ENCODE peak calls at places on chromosomes 11 and 22, in eight cellular contexts. N, V, F, L, C, Y, R and Z are unnamed samples.

GRCh38 chr11:43784866-43785265 is 95.8 kb upstream of the ALKBH3 start:
- DNase-seq in N (no peak), V (no peak), F (no peak), L (no peak), C (no peak), Y (no peak), R (no peak), Z (no peak)

GRCh38 chr11:271316-271715 is 6.9 kb upstream of the NLRP6 start:
- DNase-seq in N (no peak), V (no peak), F (no peak), L (no peak), C (no peak), Y (no peak), R (no peak), Z (no peak)

GRCh38 chr11:102946237-102946636 is 9.3 kb downstream of the MMP13 start:
- DNase-seq in N (no peak), V (no peak), F (no peak), L (no peak), C (no peak), Y (no peak), R (no peak), Z (no peak)

GRCh38 chr11:85758480-85759039 is 52.4 kb downstream of the SYTL2 start:
- DNase-seq in N (no peak), V (no peak), F (no peak), L (no peak), C (no peak), Y (no peak), R (no peak), Z (no peak)

GRCh38 chr22:50569896-50570535 is 7.3 kb upstream of the SYCE3 start:
- DNase-seq in N (no peak), V (no peak), F (no peak), L (no peak), C (no peak), Y (no peak), R (no peak), Z (no peak)

GRCh38 chr11:17986007-17986710 is 26.7 kb downstream of the SERGEF start:
- DNase-seq in N (no peak), V (no peak), F (no peak), L (peak), C (no peak), Y (no peak), R (no peak), Z (no peak)

GRCh38 chr11:5666396-5666780 is 18.5 kb downstream of the TRIM5 start:
- DNase-seq in N (no peak), V (no peak), F (no peak), L (no peak), C (no peak), Y (no peak), R (no peak), Z (no peak)

GRCh38 chr22:45526768-45527360 is 24.2 kb downstream of the FBLN1 start:
- DNase-seq in N (no peak), V (no peak), F (no peak), L (no peak), C (no peak), Y (no peak), R (no peak), Z (no peak)

GRCh38 chr11:91927448-91927847 is 297.2 kb upstream of the FAT3 start:
- DNase-seq in N (no peak), V (no peak), F (no peak), L (no peak), C (no peak), Y (no peak), R (no peak), Z (no peak)

GRCh38 chr11:47443028-47443700 is 5.8 kb downstream of the RAPSN start:
- DNase-seq in N (peak), V (no peak), F (peak), L (no peak), C (no peak), Y (peak), R (no peak), Z (peak)

GRCh38 chr11:83011333-83012167 is 60.1 kb downstream of the RAB30 start:
- DNase-seq in N (no peak), V (no peak), F (no peak), L (no peak), C (no peak), Y (no peak), R (no peak), Z (no peak)

GRCh38 chr11:33410086-33410765 is 153.0 kb downstream of the HIPK3 start:
- DNase-seq in N (no peak), V (no peak), F (peak), L (no peak), C (no peak), Y (no peak), R (no peak), Z (no peak)

GRCh38 chr11:565921-566509 is 5.2 kb downstream of the RASSF7 start:
- DNase-seq in N (no peak), V (no peak), F (peak), L (no peak), C (no peak), Y (no peak), R (peak), Z (no peak)

GRCh38 chr11:1514349-1515061 is 27.9 kb upstream of the MOB2 start:
- DNase-seq in N (peak), V (no peak), F (no peak), L (no peak), C (no peak), Y (no peak), R (no peak), Z (no peak)

GRCh38 chr22:19448076-19448607 is 631 bp upstream of the C22orf39 start:
- DNase-seq in N (peak), V (no peak), F (peak), L (no peak), C (no peak), Y (peak), R (peak), Z (peak)

GRCh38 chr11:59510917-59511589 is at the start of gene OR4D9:
- DNase-seq in N (no peak), V (no peak), F (no peak), L (no peak), C (no peak), Y (no peak), R (no peak), Z (peak)

GRCh38 chr11:126538071-126538470 is 182.6 kb downstream of the ST3GAL4 start:
- DNase-seq in N (no peak), V (no peak), F (no peak), L (no peak), C (no peak), Y (no peak), R (no peak), Z (no peak)

GRCh38 chr11:1803246-1803645 is 31.5 kb upstream of the SYT8 start:
- DNase-seq in N (no peak), V (no peak), F (no peak), L (no peak), C (no peak), Y (no peak), R (no peak), Z (no peak)

GRCh38 chr22:35830305-35830704 is 112.6 kb downstream of the APOL5 start:
- DNase-seq in N (no peak), V (no peak), F (no peak), L (no peak), C (no peak), Y (no peak), R (no peak), Z (no peak)

GRCh38 chr11:47886096-47886495 is 37.9 kb upstream of the NUP160 start:
- DNase-seq in N (no peak), V (no peak), F (no peak), L (no peak), C (no peak), Y (no peak), R (no peak), Z (no peak)

GRCh38 chr11:64173616-64174355 is 7.9 kb upstream of the MACROD1 start:
- DNase-seq in N (no peak), V (no peak), F (no peak), L (no peak), C (no peak), Y (no peak), R (no peak), Z (no peak)

GRCh38 chr22:17562906-17563870 is at the start of gene SLC25A18:
- DNase-seq in N (no peak), V (no peak), F (peak), L (no peak), C (no peak), Y (peak), R (peak), Z (peak)

GRCh38 chr22:43152355-43153071 is 1.2 kb downstream of the TSPO start:
- DNase-seq in N (peak), V (no peak), F (no peak), L (no peak), C (no peak), Y (no peak), R (no peak), Z (peak)

GRCh38 chr11:76597533-76598425 is 72.8 kb downstream of the LRRC32 start:
- DNase-seq in N (peak), V (no peak), F (no peak), L (no peak), C (no peak), Y (no peak), R (no peak), Z (no peak)

GRCh38 chr11:129324533-129325175 is 51.0 kb upstream of the BARX2 start:
- DNase-seq in N (no peak), V (no peak), F (no peak), L (no peak), C (peak), Y (no peak), R (peak), Z (peak)

GRCh38 chr11:129102756-129103155 is 89.4 kb downstream of the ARHGAP32 start:
- DNase-seq in N (no peak), V (no peak), F (no peak), L (no peak), C (no peak), Y (no peak), R (no peak), Z (no peak)

GRCh38 chr11:46632502-46632901 is 15.1 kb downstream of the ATG13 start:
- DNase-seq in N (no peak), V (no peak), F (no peak), L (no peak), C (no peak), Y (no peak), R (no peak), Z (no peak)

GRCh38 chr11:68872216-68873003 is 30.7 kb upstream of the CPT1A start:
- DNase-seq in N (no peak), V (no peak), F (no peak), L (no peak), C (no peak), Y (no peak), R (no peak), Z (no peak)

GRCh38 chr11:20102393-20102792 is 57.9 kb downstream of the DBX1 start:
- DNase-seq in N (no peak), V (no peak), F (no peak), L (no peak), C (no peak), Y (no peak), R (no peak), Z (no peak)

GRCh38 chr22:23899042-23899745 is 5.0 kb downstream of the MIF start:
- DNase-seq in N (no peak), V (no peak), F (no peak), L (no peak), C (no peak), Y (no peak), R (no peak), Z (no peak)

GRCh38 chr22:25359601-25360261 is 140.3 kb downstream of the CRYBB2 start:
- DNase-seq in N (no peak), V (no peak), F (no peak), L (no peak), C (no peak), Y (no peak), R (no peak), Z (no peak)

GRCh38 chr22:43199541-43199940 is 12.6 kb upstream of the TTLL12 start:
- DNase-seq in N (no peak), V (no peak), F (no peak), L (no peak), C (no peak), Y (no peak), R (no peak), Z (no peak)

GRCh38 chr22:21984793-21985192 is 2.2 kb upstream of the TOP3B start:
- DNase-seq in N (no peak), V (no peak), F (peak), L (peak), C (no peak), Y (peak), R (no peak), Z (no peak)

GRCh38 chr22:30649430-30650007 is 13.9 kb downstream of the SLC35E4 start:
- DNase-seq in N (no peak), V (no peak), F (no peak), L (peak), C (no peak), Y (peak), R (no peak), Z (peak)

GRCh38 chr22:19105456-19105855 is 16.8 kb downstream of the DGCR2 start:
- DNase-seq in N (no peak), V (no peak), F (no peak), L (no peak), C (no peak), Y (no peak), R (no peak), Z (no peak)

GRCh38 chr22:36816635-36817428 is at the start of gene PVALB:
- DNase-seq in N (peak), V (no peak), F (peak), L (no peak), C (no peak), Y (peak), R (no peak), Z (no peak)

DNA sequence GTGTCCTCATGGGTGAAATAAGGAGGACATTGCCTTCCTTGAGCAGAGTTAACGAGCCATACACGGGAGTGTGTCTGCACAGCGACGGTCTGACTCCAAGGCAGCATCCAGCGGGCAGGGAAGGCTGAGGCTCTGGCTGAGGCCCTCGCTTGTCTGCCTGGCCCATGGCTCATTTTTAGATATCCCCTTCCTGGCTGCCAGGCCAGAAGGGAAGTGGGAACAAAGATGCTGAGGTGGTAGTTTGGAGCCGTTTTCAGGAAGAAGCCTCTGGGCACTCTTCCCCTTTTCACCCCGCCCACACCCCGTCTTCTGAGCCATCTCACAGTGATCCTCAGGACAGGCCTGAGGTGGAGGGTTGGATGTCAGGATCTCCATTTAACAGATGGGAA is 3.0 kb upstream of the SLCO2B1 start:
- DNase-seq in N (no peak), V (no peak), F (no peak), L (no peak), C (no peak), Y (no peak), R (no peak), Z (peak)
- TF ChIP-seq POLR2AphosphoS5 in N (no peak), V (no peak), F (no peak), L (no peak), C (no peak), Y (no peak), R (no peak), Z (no peak)

DNA sequence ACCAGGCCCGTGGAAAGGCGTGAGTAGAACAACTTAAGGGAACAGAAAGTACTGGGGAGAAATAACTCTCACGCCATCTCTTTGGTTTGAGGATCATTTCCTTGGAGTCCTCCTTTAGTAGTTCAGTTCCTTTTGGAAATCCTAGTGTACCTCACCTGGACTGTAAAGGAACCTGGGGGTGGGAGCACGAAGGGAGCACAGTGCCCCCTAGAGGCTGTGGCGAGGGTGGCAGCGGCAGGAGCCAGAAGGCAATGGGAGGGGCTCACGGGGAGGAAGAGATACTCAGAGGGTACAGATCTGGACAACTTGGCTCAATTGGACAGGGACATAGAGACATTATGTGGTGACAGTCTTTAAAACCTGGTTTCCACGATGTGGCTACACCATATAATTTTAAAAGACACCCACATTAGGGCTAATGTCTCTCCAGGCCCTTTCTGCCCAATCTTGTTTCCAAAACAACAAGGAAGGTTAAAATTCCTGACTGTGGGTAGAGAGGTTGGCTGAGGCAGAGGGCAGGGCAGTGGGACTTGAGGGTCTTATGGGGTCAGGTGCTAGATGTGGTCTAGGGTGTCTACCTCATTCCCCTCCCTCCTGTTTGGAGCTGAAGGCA is 87.0 kb downstream of the CSNK2A3 start:
- DNase-seq in N (peak), V (no peak), F (peak), L (peak), C (peak), Y (peak), R (no peak), Z (peak)
- TF ChIP-seq REST in N (no peak), V (no peak), F (no peak), L (no peak), C (no peak), Y (no peak), R (no peak), Z (no peak)

DNA sequence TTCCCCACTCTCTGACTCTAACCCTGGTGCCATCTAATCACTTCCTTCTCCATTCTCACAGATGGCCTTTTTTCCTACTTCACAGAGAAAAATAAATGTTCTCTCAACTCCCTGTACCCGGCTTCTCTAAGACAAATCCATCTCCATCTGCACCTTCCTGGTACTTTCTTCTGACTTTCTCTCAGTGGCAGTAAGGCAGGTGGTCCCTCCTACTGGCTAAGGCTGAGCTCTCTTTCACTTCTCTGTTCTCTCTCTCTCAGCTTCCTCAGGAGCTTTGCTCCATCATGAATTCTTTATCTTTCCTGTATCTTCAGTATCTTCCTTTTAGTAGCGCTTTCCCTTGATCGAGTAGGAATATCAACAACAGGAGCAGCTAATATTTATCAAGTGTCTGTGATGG is 421.6 kb downstream of the TMEM135 start:
- DNase-seq in N (no peak), V (no peak), F (no peak), L (no peak), C (no peak), Y (no peak), R (no peak), Z (no peak)
- TF ChIP-seq POLR2AphosphoS5 in N (no peak), V (no peak), F (no peak), L (no peak), C (no peak), Y (no peak), R (no peak), Z (no peak)

DNA sequence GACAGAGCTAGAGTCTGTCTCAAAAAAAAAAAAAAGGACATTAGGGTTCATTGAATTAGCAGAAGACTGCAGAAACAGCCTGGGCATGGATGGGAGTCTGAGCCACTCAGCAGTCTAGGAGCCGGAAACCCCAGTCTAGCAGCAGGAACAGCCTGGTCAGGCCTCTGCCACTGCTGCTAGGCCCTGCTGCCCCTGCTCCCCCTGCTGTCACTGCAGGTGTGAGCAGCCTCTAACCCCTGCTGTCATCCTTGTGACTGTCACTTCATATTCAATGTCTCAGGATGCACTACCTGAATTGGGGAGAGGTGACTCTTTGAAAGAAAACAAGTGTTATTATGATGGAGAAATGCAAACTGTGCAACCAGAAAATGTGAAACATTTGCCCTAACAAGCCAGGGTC is 7.0 kb upstream of the DDX17 start:
- DNase-seq in N (peak), V (no peak), F (peak), L (no peak), C (no peak), Y (peak), R (peak), Z (peak)
- TF ChIP-seq REST in N (no peak), V (no peak), F (no peak), L (no peak), C (no peak), Y (no peak), R (no peak), Z (no peak)

GRCh38 chr11:120894207-120894989 is 129.5 kb upstream of the TBCEL start:
- DNase-seq in N (peak), V (no peak), F (no peak), L (no peak), C (no peak), Y (no peak), R (no peak), Z (no peak)
- TF ChIP-seq POLR2AphosphoS5 in N (no peak), V (no peak), F (no peak), L (no peak), C (no peak), Y (no peak), R (no peak), Z (no peak)

GRCh38 chr11:38788591-38788990 is 2190.6 kb upstream of the RAG2 start:
- DNase-seq in N (no peak), V (no peak), F (no peak), L (no peak), C (no peak), Y (no peak), R (no peak), Z (no peak)

GRCh38 chr11:38795027-38795426 is 2197.0 kb upstream of the RAG2 start:
- DNase-seq in N (no peak), V (no peak), F (no peak), L (no peak), C (no peak), Y (no peak), R (no peak), Z (no peak)

DNA sequence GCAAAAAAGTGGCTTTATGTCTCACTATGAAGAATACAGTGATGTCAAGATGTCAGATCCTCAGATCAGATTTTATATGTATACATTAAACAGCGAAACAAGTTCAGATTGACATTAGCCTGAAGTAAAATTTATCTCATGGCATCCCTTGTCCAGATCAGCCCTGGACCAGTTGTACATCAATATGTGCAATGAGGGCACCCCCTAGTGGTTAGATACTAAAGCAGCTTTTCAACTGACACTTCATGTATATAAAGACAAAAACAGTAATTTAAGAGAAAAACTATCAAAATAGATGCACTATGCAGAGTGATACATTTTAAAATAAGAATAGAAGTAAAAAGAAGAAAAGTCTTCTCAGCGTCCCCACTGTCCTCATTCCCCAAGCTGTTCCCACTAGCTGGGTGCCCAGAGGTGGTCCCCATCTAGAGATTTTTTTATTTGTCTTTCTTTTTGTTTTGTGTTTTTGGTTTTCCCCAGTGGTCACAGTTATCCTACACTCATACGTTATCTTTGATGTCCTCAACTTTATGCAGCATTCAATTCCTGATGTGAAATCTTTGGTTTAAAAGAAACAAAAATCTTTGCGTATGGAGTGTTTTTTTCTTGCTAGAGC is 2193.4 kb upstream of the RAG2 start:
- DNase-seq in N (peak), V (no peak), F (peak), L (peak), C (peak), Y (peak), R (peak), Z (peak)
- TF ChIP-seq REST in N (no peak), V (no peak), F (no peak), L (no peak), C (no peak), Y (no peak), R (no peak), Z (no peak)